ENCODE peak calls at places on chromosomes 6 and 20, in four cellular contexts. H is HCT116, K is spleen, R is OCI-LY7. N is an unnamed sample.

GRCh38 chr20:41408986-41409385 is 42.4 kb upstream of the EMILIN3 start:
- DNase-seq in K (no peak), R (no peak), H (no peak), N (no peak)

GRCh38 chr6:66126358-66126757 is 419.3 kb upstream of the EYS start:
- DNase-seq in R (no peak), H (no peak), K (no peak), N (no peak)

GRCh38 chr20:63129376-63129965 is 86.5 kb downstream of the YTHDF1 start:
- DNase-seq in K (peak), R (no peak), H (no peak), N (no peak)

GRCh38 chr6:112037783-112038216 is 16.1 kb upstream of the CCN6 start:
- DNase-seq in K (no peak), H (no peak), R (no peak), N (no peak)

GRCh38 chr6:110951986-110952794 is 6.3 kb upstream of the GTF3C6 start:
- DNase-seq in R (no peak), K (no peak), H (no peak), N (no peak)

GRCh38 chr6:158972241-158973233 is 27.5 kb downstream of the RSPH3 start:
- DNase-seq in R (peak), H (peak), K (no peak), N (no peak)

GRCh38 chr6:41159415-41160082 is 3.4 kb downstream of the TREM2 start:
- DNase-seq in K (no peak), H (no peak), R (no peak), N (no peak)

GRCh38 chr6:106125925-106126435 is 39.8 kb downstream of the PRDM1 start:
- DNase-seq in R (no peak), H (no peak), K (no peak), N (peak)

GRCh38 chr20:61477366-61477966 is 225.4 kb downstream of the CDH4 start:
- DNase-seq in K (no peak), R (no peak), H (no peak), N (no peak)

GRCh38 chr6:22766979-22767378 is 197.6 kb downstream of the HDGFL1 start:
- DNase-seq in K (no peak), H (no peak), R (no peak), N (no peak)

GRCh38 chr20:805713-806112 is 27.8 kb upstream of the FAM110A start:
- DNase-seq in R (peak), K (no peak), H (peak), N (no peak)

GRCh38 chr6:39137235-39137634 is 22.2 kb upstream of the SAYSD1 start:
- DNase-seq in H (no peak), R (peak), K (no peak), N (no peak)

N was measured in CD4-positive, alpha-beta T cell.